ENCODE peak calls at places on chromosomes 6 and 20, in eight cellular contexts. H is effector memory CD4-positive, alpha-beta T cell; E is HFF-Myc; U is HepG2; Y is BE2C; L is CD8-positive, alpha-beta T cell; D is stomach; P is fibroblast of lung. W is an unnamed sample.

GRCh38 chr6:104477569-104477968 is 382.1 kb downstream of the HACE1 start:
- DNase-seq in H (no peak), E (no peak), U (no peak), Y (no peak), L (no peak), D (no peak), P (no peak), W (no peak)

GRCh38 chr20:36919715-36920333 is 31.7 kb downstream of the SAMHD1 start:
- DNase-seq in H (no peak), E (peak; percentile 48), U (peak; percentile 73), Y (peak; percentile 44), L (no peak), D (no peak), P (peak; percentile 48), W (peak; percentile 84)

GRCh38 chr6:120875900-120876299 is 458.4 kb downstream of the TBC1D32 start:
- DNase-seq in H (no peak), E (no peak), U (no peak), Y (no peak), L (no peak), D (no peak), P (no peak), W (no peak)

GRCh38 chr6:111423960-111424846 is 58.8 kb downstream of the REV3L start:
- DNase-seq in H (no peak), E (no peak), U (no peak), Y (peak; percentile 67), L (no peak), D (peak; percentile 64), P (peak; percentile 62), W (peak; percentile 50)

GRCh38 chr20:23596856-23597255 is 8.9 kb downstream of the CST9 start:
- DNase-seq in H (no peak), E (no peak), U (no peak), Y (no peak), L (no peak), D (no peak), P (no peak), W (peak; percentile 36)

GRCh38 chr20:11553603-11554002 is 364.1 kb upstream of the BTBD3 start:
- DNase-seq in H (no peak), E (no peak), U (peak; percentile 9), Y (no peak), L (no peak), D (no peak), P (no peak), W (peak; percentile 51)

GRCh38 chr6:44966449-44967091 is 361.6 kb upstream of the RUNX2 start:
- DNase-seq in H (no peak), E (peak; percentile 45), U (peak; percentile 24), Y (no peak), L (no peak), D (no peak), P (peak; percentile 97), W (peak; percentile 82)

GRCh38 chr20:14069796-14070195 is 74.5 kb downstream of the MACROD2 start:
- DNase-seq in H (no peak), E (no peak), U (no peak), Y (no peak), L (no peak), D (no peak), P (peak; percentile 62), W (no peak)

GRCh38 chr6:39724787-39725631 is at the start of gene KIF6:
- DNase-seq in H (peak; percentile 41), E (peak; percentile 69), U (peak; percentile 90), Y (peak; percentile 92), L (peak; percentile 80), D (peak; percentile 94), P (peak; percentile 82), W (peak; percentile 94)

GRCh38 chr6:137233561-137234504 is 14.6 kb upstream of the IFNGR1 start:
- DNase-seq in H (no peak), E (no peak), U (peak; percentile 58), Y (no peak), L (no peak), D (no peak), P (peak; percentile 77), W (peak; percentile 92)

GRCh38 chr6:40803897-40804702 is 216.9 kb upstream of the LRFN2 start:
- DNase-seq in H (no peak), E (no peak), U (no peak), Y (no peak), L (no peak), D (no peak), P (no peak), W (no peak)

GRCh38 chr6:89353118-89353556 is 615 bp upstream of the UBE2J1 start:
- DNase-seq in H (no peak), E (no peak), U (no peak), Y (no peak), L (no peak), D (no peak), P (no peak), W (no peak)

GRCh38 chr20:64224344-64225165 is 31.0 kb upstream of the PCMTD2 start:
- DNase-seq in H (no peak), E (peak; percentile 52), U (no peak), Y (no peak), L (no peak), D (no peak), P (peak; percentile 98), W (peak; percentile 93)

GRCh38 chr6:80728830-80729229 is 622.4 kb downstream of the BCKDHB start:
- DNase-seq in H (no peak), E (no peak), U (no peak), Y (no peak), L (no peak), D (no peak), P (no peak), W (no peak)

GRCh38 chr6:150499882-150500312 is 99.8 kb upstream of the PLEKHG1 start:
- DNase-seq in H (no peak), E (peak; percentile 33), U (no peak), Y (no peak), L (no peak), D (no peak), P (no peak), W (no peak)

GRCh38 chr20:2879148-2879547 is 5.9 kb downstream of the PTPRA start:
- DNase-seq in H (no peak), E (peak; percentile 83), U (no peak), Y (no peak), L (no peak), D (no peak), P (peak; percentile 88), W (peak; percentile 56)

GRCh38 chr20:31605902-31606677 is 1.0 kb downstream of the ID1 start:
- DNase-seq in H (no peak), E (no peak), U (peak; percentile 47), Y (peak; percentile 43), L (peak; percentile 49), D (peak; percentile 35), P (peak; percentile 25), W (peak; percentile 49)

GRCh38 chr20:49203011-49203410 is 14.9 kb upstream of the STAU1 start:
- DNase-seq in H (no peak), E (no peak), U (no peak), Y (no peak), L (no peak), D (no peak), P (no peak), W (no peak)

GRCh38 chr6:131023834-131024504 is 39.1 kb downstream of the EPB41L2 start:
- DNase-seq in H (no peak), E (no peak), U (no peak), Y (no peak), L (no peak), D (no peak), P (peak; percentile 89), W (peak; percentile 49)

GRCh38 chr6:88872962-88873361 is 90.5 kb downstream of the RNGTT start:
- DNase-seq in H (no peak), E (no peak), U (no peak), Y (no peak), L (no peak), D (no peak), P (no peak), W (no peak)

GRCh38 chr6:7594579-7595125 is 4.7 kb downstream of the SNRNP48 start:
- DNase-seq in H (no peak), E (no peak), U (no peak), Y (no peak), L (no peak), D (no peak), P (peak; percentile 5), W (no peak)

GRCh38 chr20:47638851-47639250 is 137.2 kb downstream of the NCOA3 start:
- DNase-seq in H (no peak), E (no peak), U (no peak), Y (no peak), L (no peak), D (no peak), P (no peak), W (peak; percentile 17)

GRCh38 chr6:73231986-73232391 is 6.7 kb upstream of the KHDC1L start:
- DNase-seq in H (no peak), E (no peak), U (no peak), Y (no peak), L (no peak), D (no peak), P (peak; percentile 21), W (no peak)
- H3K4me3 ChIP-seq in H (no peak overlapping the region), E (no peak overlapping the region), U (no peak overlapping the region), Y (no peak overlapping the region), L (no peak overlapping the region), D (no peak overlapping the region), P (no peak overlapping the region), W (no peak overlapping the region)

DNA sequence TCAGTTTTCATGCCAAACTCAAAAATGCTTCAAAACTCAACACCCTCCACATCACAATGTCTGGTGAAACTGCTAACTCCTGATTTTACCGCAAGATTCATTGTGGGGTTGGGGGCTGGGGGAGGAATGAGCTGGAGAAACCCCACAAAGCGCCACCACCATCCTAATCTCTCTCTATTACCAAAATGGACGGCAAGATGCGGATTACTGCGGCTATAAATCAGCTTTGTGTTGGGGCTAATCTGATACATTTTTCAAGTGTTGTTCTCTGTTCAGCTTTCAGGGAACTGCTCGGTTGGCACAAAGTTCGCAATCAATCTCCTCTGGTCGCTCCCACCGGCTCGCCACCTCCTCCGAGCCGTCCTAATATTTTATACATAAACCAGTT is 83.7 kb downstream of the TMEM242 start:
- DNase-seq in H (no peak), E (no peak), U (no peak), Y (no peak), L (no peak), D (no peak), P (no peak), W (no peak)
- H3K4me3 ChIP-seq in H (no peak overlapping the region), E (no peak overlapping the region), U (no peak overlapping the region), Y (no peak overlapping the region), L (no peak overlapping the region), D (peak overlapping the region; percentile 17), P (peak overlapping the region; percentile 3), W (no peak overlapping the region)

GRCh38 chr20:675453-676314 is at the start of gene SCRT2:
- DNase-seq in H (peak; percentile 37), E (no peak), U (peak; percentile 54), Y (peak; percentile 26), L (peak; percentile 80), D (peak; percentile 87), P (peak; percentile 66), W (peak; percentile 75)
- H3K4me3 ChIP-seq in H (no peak within 1 kb of the TSS), E (no peak within 1 kb of the TSS), U (peak within 1 kb of the TSS; percentile 7), Y (peak within 1 kb of the TSS; percentile 72), L (peak within 1 kb of the TSS; percentile 15), D (peak within 1 kb of the TSS; percentile 5), P (no peak within 1 kb of the TSS), W (peak within 1 kb of the TSS; percentile 22)

DNA sequence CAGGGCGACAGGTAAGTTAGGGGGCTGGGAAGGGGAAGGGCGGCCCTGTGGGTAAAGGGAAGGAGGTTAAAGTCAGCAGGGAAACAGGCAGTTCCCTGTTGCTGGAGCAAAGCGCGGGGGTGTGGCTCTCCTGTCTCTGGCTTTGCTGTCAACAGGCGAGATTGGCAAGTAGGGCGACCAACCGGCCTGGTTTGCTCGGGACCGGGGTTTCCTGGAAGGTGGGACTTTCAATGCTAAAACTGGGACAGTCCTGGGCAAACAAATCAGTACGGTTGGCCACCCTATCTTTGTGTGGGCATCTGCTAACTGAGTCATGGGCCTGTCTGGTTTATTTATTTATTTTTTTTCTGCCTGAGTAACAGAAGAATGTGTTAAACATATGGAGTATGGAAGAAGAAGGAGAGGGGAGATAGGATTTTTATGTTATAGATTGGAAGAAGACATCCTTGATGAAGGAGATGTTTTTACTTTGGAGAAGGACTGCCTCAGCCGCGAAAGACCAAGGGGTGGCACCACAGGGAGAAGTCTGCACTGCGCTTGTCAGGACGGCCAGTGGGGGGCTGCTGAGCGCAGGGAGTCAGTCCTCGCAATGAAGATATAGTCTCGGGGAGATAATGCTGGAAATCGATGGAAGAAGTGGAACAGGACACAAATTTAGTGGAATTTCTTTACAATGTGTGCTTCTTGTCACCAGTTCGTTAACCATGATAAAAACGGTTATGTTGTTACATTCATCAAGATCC is 43.4 kb upstream of the ESR1 start:
- DNase-seq in H (no peak), E (peak; percentile 37), U (peak; percentile 46), Y (peak; percentile 71), L (peak; percentile 50), D (peak; percentile 94), P (peak; percentile 87), W (peak; percentile 91)
- H3K4me3 ChIP-seq in H (no peak overlapping the region), E (no peak overlapping the region), U (no peak overlapping the region), Y (peak overlapping the region; percentile 17), L (no peak overlapping the region), D (peak overlapping the region; percentile 28), P (peak overlapping the region; percentile 14), W (peak overlapping the region; percentile 52)

W was measured in choroid plexus epithelial cell.